ENCODE peak calls at places on chromosome 2, in ten cellular contexts. V, C, A, U, J, R, P, Y, D and L are unnamed samples.

GRCh38 chr2:43464546-43464945 is 131.3 kb downstream of the THADA start:
- DNase-seq in C (peak; percentile 46), D (no peak), V (no peak), U (no peak), R (no peak), Y (peak; percentile 29), A (no peak), P (no peak), J (peak; percentile 68), L (no peak)

GRCh38 chr2:138090330-138090729 is 126.1 kb downstream of the HNMT start:
- DNase-seq in U (peak; percentile 13), Y (peak; percentile 21), V (no peak), R (no peak), P (no peak), C (no peak), D (no peak), J (peak; percentile 56), A (no peak), L (no peak)

GRCh38 chr2:181317511-181317910 is 139.7 kb upstream of the ITGA4 start:
- DNase-seq in U (no peak), D (no peak), R (no peak), V (no peak), P (no peak), J (no peak), A (no peak), Y (no peak), C (no peak), L (no peak)

GRCh38 chr2:233689498-233689897 is 3.2 kb upstream of the UGT1A6 start:
- DNase-seq in J (no peak), Y (no peak), U (no peak), A (no peak), R (no peak), V (no peak), P (no peak), D (no peak), C (no peak), L (no peak)

GRCh38 chr2:241947004-241947350 is 77.4 kb downstream of the RTP5 start:
- DNase-seq in R (no peak), J (no peak), Y (no peak), C (no peak), V (no peak), D (no peak), P (no peak), A (no peak), U (no peak), L (no peak)

GRCh38 chr2:152234277-152234676 is 58.7 kb upstream of the STAM2 start:
- DNase-seq in J (no peak), C (no peak), P (no peak), A (no peak), Y (no peak), D (peak; percentile 5), U (no peak), R (no peak), V (no peak), L (peak; percentile 40)

GRCh38 chr2:153268941-153269461 is 209.6 kb downstream of the RPRM start:
- DNase-seq in P (no peak), J (no peak), A (no peak), U (no peak), R (no peak), D (no peak), Y (no peak), C (no peak), V (no peak), L (no peak)

GRCh38 chr2:19881866-19882265 is 19.9 kb downstream of the TTC32 start:
- DNase-seq in U (no peak), A (no peak), P (no peak), D (no peak), J (no peak), C (no peak), R (no peak), V (no peak), Y (no peak), L (no peak)

GRCh38 chr2:193776988-193777387 is 1582.3 kb upstream of the TMEFF2 start:
- DNase-seq in R (no peak), Y (no peak), C (no peak), V (no peak), A (no peak), P (no peak), U (no peak), D (no peak), J (no peak), L (no peak)

GRCh38 chr2:138122891-138123290 is 158.6 kb downstream of the HNMT start:
- DNase-seq in Y (no peak), R (no peak), U (no peak), J (peak; percentile 75), D (peak; percentile 19), V (no peak), P (no peak), C (no peak), A (no peak), L (peak; percentile 84)

GRCh38 chr2:100791936-100792308 is 28.0 kb upstream of the NPAS2 start:
- DNase-seq in V (no peak), U (no peak), C (no peak), D (no peak), P (no peak), J (no peak), Y (no peak), A (no peak), R (no peak), L (no peak)

GRCh38 chr2:100780203-100781008 is 39.5 kb upstream of the NPAS2 start:
- DNase-seq in A (no peak), D (peak; percentile 88), C (no peak), J (peak; percentile 98), V (no peak), R (no peak), P (peak; percentile 64), U (peak; percentile 23), Y (peak; percentile 62), L (peak; percentile 97)

GRCh38 chr2:68404901-68405799 is 40.1 kb downstream of the PLEK start:
- DNase-seq in P (no peak), J (no peak), U (no peak), V (peak; percentile 24), A (no peak), D (no peak), C (no peak), R (no peak), Y (no peak), L (no peak)

GRCh38 chr2:187302619-187303018 is 145.4 kb downstream of the CALCRL start:
- DNase-seq in R (no peak), Y (no peak), D (peak; percentile 76), C (no peak), P (no peak), V (no peak), U (no peak), J (peak; percentile 1), A (no peak), L (peak; percentile 47)

GRCh38 chr2:230471074-230471473 is 55.1 kb downstream of the SP100 start:
- DNase-seq in C (no peak), V (no peak), R (no peak), A (no peak), J (no peak), U (no peak), P (no peak), D (no peak), Y (no peak), L (no peak)
- H3K27ac ChIP-seq in C (no peak overlapping the region), V (no peak overlapping the region), R (no peak overlapping the region), A (no peak overlapping the region), J (no peak overlapping the region), U (no peak overlapping the region), P (no peak overlapping the region), D (no peak overlapping the region), Y (no peak overlapping the region), L (no peak overlapping the region)

DNA sequence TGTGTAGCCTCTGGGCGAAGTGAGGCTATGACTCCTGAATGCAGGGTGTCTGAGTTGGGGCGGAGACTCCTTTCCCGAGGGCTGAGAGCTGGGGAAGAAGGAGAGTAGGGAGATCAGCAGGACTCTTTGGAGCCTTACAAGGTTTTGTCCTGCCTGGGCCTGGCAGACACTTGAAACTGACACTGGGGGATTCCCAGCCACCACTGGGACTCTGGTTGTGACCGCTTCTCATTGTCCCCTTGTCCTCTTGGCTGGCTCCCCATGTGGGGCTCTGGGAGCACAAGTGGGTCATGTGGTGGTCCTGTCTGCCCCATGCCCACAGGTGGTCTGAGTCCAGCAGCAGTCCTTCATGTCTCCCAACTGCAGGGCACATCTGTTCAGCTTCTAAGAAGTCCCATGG is 78.2 kb upstream of the MGAT4A start:
- DNase-seq in U (no peak), D (no peak), V (no peak), P (no peak), Y (no peak), J (no peak), R (no peak), C (no peak), A (no peak), L (no peak)
- H3K27ac ChIP-seq in U (no peak overlapping the region), D (no peak overlapping the region), V (no peak overlapping the region), P (no peak overlapping the region), Y (no peak overlapping the region), J (no peak overlapping the region), R (no peak overlapping the region), C (no peak overlapping the region), A (no peak overlapping the region), L (no peak overlapping the region)

DNA sequence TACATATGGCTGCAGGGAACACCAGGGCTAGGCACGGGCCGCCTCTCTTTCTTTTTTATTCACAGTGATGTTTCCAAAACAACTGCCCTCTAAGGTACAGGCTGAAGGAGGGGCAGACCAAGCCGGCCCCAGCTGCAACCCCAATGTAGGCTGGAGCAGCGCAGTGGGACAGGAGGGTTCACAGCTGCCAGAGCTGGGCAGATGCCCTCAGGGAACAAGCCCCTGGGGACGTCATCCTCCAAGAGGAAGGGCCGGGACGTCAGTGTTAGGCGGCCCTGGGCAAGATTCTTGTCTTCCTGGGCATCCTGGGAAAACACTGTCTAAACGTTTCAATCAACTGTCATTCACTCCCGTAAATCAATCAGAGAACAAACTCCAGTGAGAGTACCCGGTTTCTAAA is 274.8 kb downstream of the TWIST2 start:
- DNase-seq in U (no peak), P (no peak), J (no peak), Y (no peak), R (no peak), C (no peak), V (no peak), A (no peak), D (no peak), L (no peak)
- H3K27ac ChIP-seq in U (no peak overlapping the region), P (no peak overlapping the region), J (no peak overlapping the region), Y (no peak overlapping the region), R (no peak overlapping the region), C (no peak overlapping the region), V (no peak overlapping the region), A (no peak overlapping the region), D (no peak overlapping the region), L (no peak overlapping the region)

GRCh38 chr2:159117658-159118057 is 149.2 kb downstream of the TANC1 start:
- DNase-seq in U (no peak), J (no peak), R (no peak), Y (no peak), D (no peak), A (no peak), P (no peak), V (no peak), C (no peak), L (no peak)

GRCh38 chr2:159119652-159120257 is 151.3 kb downstream of the TANC1 start:
- DNase-seq in U (no peak), C (no peak), D (no peak), V (no peak), R (no peak), Y (no peak), P (no peak), A (no peak), J (no peak), L (no peak)

GRCh38 chr2:159118859-159119510 is 150.5 kb downstream of the TANC1 start:
- DNase-seq in U (no peak), C (no peak), R (no peak), P (no peak), A (no peak), V (no peak), Y (no peak), D (no peak), J (no peak), L (no peak)

GRCh38 chr2:159116922-159117321 is 148.5 kb downstream of the TANC1 start:
- DNase-seq in J (no peak), V (no peak), A (no peak), C (no peak), R (no peak), P (no peak), U (no peak), Y (no peak), D (no peak), L (no peak)

GRCh38 chr2:159118115-159118858 is 149.8 kb downstream of the TANC1 start:
- DNase-seq in U (peak; percentile 87), Y (peak; percentile 91), R (peak; percentile 94), C (peak; percentile 76), A (peak; percentile 64), D (peak; percentile 74), P (peak; percentile 88), V (peak; percentile 72), J (peak; percentile 71), L (peak; percentile 67)
- H3K27ac ChIP-seq in U (peak overlapping the region; percentile 4), Y (no peak overlapping the region), R (peak overlapping the region; percentile 20), C (no peak overlapping the region), A (no peak overlapping the region), D (peak overlapping the region; percentile 31), P (no peak overlapping the region), V (no peak overlapping the region), J (no peak overlapping the region), L (peak overlapping the region; percentile 24)